ENCODE peak calls at places on chromosomes 13 and 19, in ten cellular contexts. C is NCI-H1092 treated with DMSO at 0.1 percent for 48 hours; F is MCF 10A; B is Jurkat, Clone E6-1; J is germinal center; L is GM20000; W is ovary; G is nucleus accumbens; K is HTR-8/SVneo; O is B cell. I is an unnamed sample.

GRCh38 chr19:16074488-16075365 is 1.6 kb upstream of the TPM4 start:
- DNase-seq in G (no peak), C (no peak), L (no peak), B (no peak), K (no peak), J (no peak), W (no peak), O (no peak), F (no peak), I (no peak)

GRCh38 chr19:52099497-52100138 is 4.1 kb upstream of the ZNF841 start:
- DNase-seq in F (no peak), K (peak), W (no peak), L (no peak), J (no peak), C (no peak), G (no peak), B (no peak), O (no peak), I (no peak)

GRCh38 chr13:111966969-111967368 is 100.0 kb upstream of the SOX1 start:
- DNase-seq in W (no peak), F (no peak), J (no peak), C (no peak), K (no peak), L (no peak), G (no peak), B (no peak), O (no peak), I (no peak)

GRCh38 chr13:113122571-113123225 is at the start of gene F10:
- DNase-seq in J (no peak), C (no peak), O (no peak), W (peak), L (no peak), B (no peak), G (no peak), F (no peak), K (no peak), I (no peak)

GRCh38 chr19:42032428-42032827 is 37.6 kb downstream of the GRIK5 start:
- DNase-seq in B (no peak), K (no peak), J (no peak), L (no peak), W (no peak), C (peak), G (no peak), F (no peak), O (no peak), I (no peak)

GRCh38 chr13:42894765-42895181 is 97.3 kb downstream of the EPSTI1 start:
- DNase-seq in F (peak), W (peak), O (no peak), L (no peak), B (no peak), G (no peak), J (no peak), C (peak), K (peak), I (no peak)

GRCh38 chr19:50728084-50728737 is 5.0 kb downstream of the CLEC11A start:
- DNase-seq in J (peak), B (no peak), L (peak), O (peak), G (peak), C (no peak), W (peak), F (no peak), K (no peak), I (peak)

GRCh38 chr19:43594710-43595604 is 977 bp downstream of the IRGQ start:
- DNase-seq in J (peak), G (peak), B (peak), F (peak), L (peak), O (peak), K (peak), C (peak), W (peak), I (peak)

GRCh38 chr13:32125746-32126145 is 94.2 kb downstream of the FRY start:
- DNase-seq in B (no peak), C (no peak), O (no peak), G (no peak), K (no peak), F (peak), L (no peak), W (no peak), J (no peak), I (no peak)

GRCh38 chr13:28116736-28117135 is 16.4 kb upstream of the FLT3 start:
- DNase-seq in F (no peak), L (no peak), C (no peak), O (no peak), B (no peak), G (no peak), J (no peak), K (no peak), W (no peak), I (no peak)

I was measured in GM13977.